ENCODE peak calls at places on chromosomes 13 and 19, in ten cellular contexts. C is stimulated activated CD8-positive, alpha-beta memory T cell treated with anti-CD3 and anti-CD28 coated beads, Interleukin-12 subunit alpha, Interleukin-12 subunit beta, amount 100 ng/mL, for 4 hours; F is activated CD8-positive, alpha-beta memory T cell treated with anti-CD3 and anti-CD28 coated beads for 1 hour; O is naive thymus-derived CD8-positive, alpha-beta T cell; Z is NCI-H2107; G is Caki2; H is T-cell; D is left colon; M is BJ; Q is CD8-positive, alpha-beta T cell. X is an unnamed sample.

GRCh38 chr13:76438050-76438449 is 448.2 kb downstream of the KCTD12 start:
- DNase-seq in F (no peak), O (no peak), M (no peak), H (no peak), Q (no peak), G (no peak), C (no peak), D (no peak), Z (no peak), X (no peak)

GRCh38 chr19:56333506-56333905 is 18.9 kb upstream of the ZSCAN5A start:
- DNase-seq in O (peak; percentile 20), D (peak; percentile 64), M (no peak), Z (peak; percentile 7), Q (no peak), F (no peak), G (peak; percentile 37), C (no peak), H (peak; percentile 12), X (peak; percentile 42)

GRCh38 chr13:58960909-58961308 is 1202.8 kb downstream of the DIAPH3 start:
- DNase-seq in D (no peak), M (no peak), Q (no peak), Z (no peak), G (no peak), C (no peak), H (no peak), O (no peak), F (no peak), X (no peak)

GRCh38 chr19:17491287-17491686 is 20.2 kb upstream of the PGLS start:
- DNase-seq in Q (no peak), C (no peak), F (no peak), Z (no peak), H (no peak), O (no peak), D (no peak), G (no peak), M (no peak), X (no peak)

GRCh38 chr19:18846862-18847515 is 15.2 kb downstream of the UPF1 start:
- DNase-seq in Z (no peak), H (peak; percentile 63), O (peak; percentile 68), D (peak; percentile 85), G (peak; percentile 54), F (peak; percentile 58), Q (peak; percentile 73), C (peak; percentile 33), M (no peak), X (peak; percentile 86)

GRCh38 chr19:28980236-28980868 is 232.6 kb downstream of the UQCRFS1 start:
- DNase-seq in F (no peak), C (no peak), Q (no peak), D (no peak), H (no peak), G (peak; percentile 61), O (no peak), M (no peak), Z (no peak), X (no peak)

GRCh38 chr19:43464089-43464775 is 1.2 kb downstream of the LYPD3 start:
- DNase-seq in G (no peak), C (no peak), H (no peak), F (peak; percentile 63), D (peak; percentile 87), Z (no peak), Q (no peak), M (no peak), O (no peak), X (peak; percentile 79)

GRCh38 chr13:87903568-87903967 is 232.4 kb downstream of the SLITRK5 start:
- DNase-seq in C (no peak), Z (no peak), Q (no peak), D (no peak), G (no peak), M (no peak), F (no peak), O (no peak), H (no peak), X (no peak)

GRCh38 chr13:29782798-29783197 is 67.6 kb downstream of the UBL3 start:
- DNase-seq in D (no peak), M (no peak), O (no peak), C (no peak), G (no peak), Q (no peak), H (no peak), Z (no peak), F (no peak), X (no peak)

GRCh38 chr13:100797921-100798320 is 123.3 kb upstream of the TMTC4 start:
- DNase-seq in G (no peak), Z (no peak), M (no peak), Q (no peak), D (no peak), H (no peak), O (no peak), C (no peak), F (no peak), X (no peak)

GRCh38 chr19:8397746-8398721 is 7.9 kb downstream of the RAB11B start:
- DNase-seq in G (peak; percentile 67), H (no peak), D (no peak), Z (no peak), F (no peak), Q (no peak), C (no peak), M (no peak), O (no peak), X (peak; percentile 58)

GRCh38 chr19:12669272-12670158 is 2.9 kb downstream of the WDR83 start:
- DNase-seq in Z (peak; percentile 64), O (peak; percentile 82), Q (peak; percentile 72), M (peak; percentile 24), D (peak; percentile 83), H (peak; percentile 59), G (peak; percentile 87), F (peak; percentile 60), C (peak; percentile 60), X (peak; percentile 79)

GRCh38 chr19:4606921-4607678 is 32.2 kb upstream of the TNFAIP8L1 start:
- DNase-seq in O (no peak), D (no peak), H (no peak), M (no peak), C (no peak), F (no peak), Q (no peak), G (no peak), Z (peak; percentile 81), X (peak; percentile 88)

GRCh38 chr13:30504081-30504480 is 38.3 kb upstream of the HMGB1 start:
- DNase-seq in C (no peak), D (no peak), Q (no peak), F (no peak), O (no peak), M (no peak), Z (no peak), H (no peak), G (no peak), X (no peak)

GRCh38 chr19:37218592-37218935 is 550 bp downstream of the ZNF383 start:
- DNase-seq in F (no peak), G (no peak), Q (no peak), D (no peak), H (no peak), C (no peak), M (no peak), O (no peak), Z (no peak), X (no peak)

GRCh38 chr13:62473944-62474237 is 1058.2 kb upstream of the PCDH20 start:
- DNase-seq in G (no peak), H (no peak), C (no peak), M (no peak), Q (no peak), F (no peak), D (no peak), O (no peak), Z (no peak), X (no peak)

GRCh38 chr19:38004505-38005223 is 97.7 kb downstream of the SIPA1L3 start:
- DNase-seq in G (peak; percentile 98), F (no peak), Q (no peak), O (no peak), H (no peak), C (no peak), D (peak; percentile 42), Z (peak; percentile 61), M (peak; percentile 95), X (peak; percentile 63)

GRCh38 chr19:7982651-7983099 is 22.8 kb downstream of the ELAVL1 start:
- DNase-seq in F (no peak), D (no peak), O (no peak), Q (no peak), C (no peak), H (no peak), Z (no peak), M (no peak), G (no peak), X (peak; percentile 48)

GRCh38 chr19:34825212-34825611 is 52.2 kb upstream of the ZNF599 start:
- DNase-seq in H (no peak), G (no peak), O (no peak), F (no peak), D (no peak), M (no peak), Q (no peak), Z (no peak), C (no peak), X (no peak)

GRCh38 chr13:35557475-35557874 is 81.0 kb upstream of the MAB21L1 start:
- DNase-seq in O (no peak), G (no peak), Z (no peak), H (no peak), D (no peak), C (no peak), F (no peak), Q (no peak), M (no peak), X (no peak)

GRCh38 chr19:15251010-15251748 is 18.9 kb upstream of the EPHX3 start:
- DNase-seq in G (no peak), H (no peak), F (no peak), M (peak; percentile 42), Q (no peak), Z (no peak), C (no peak), O (no peak), D (no peak), X (no peak)

GRCh38 chr13:107867701-107868661 is 347.4 kb downstream of the LIG4 start:
- DNase-seq in G (no peak), D (no peak), F (no peak), O (no peak), C (no peak), M (no peak), Z (peak; percentile 53), Q (no peak), H (no peak), X (peak; percentile 70)

GRCh38 chr13:39641645-39642044 is 13.8 kb upstream of the COG6 start:
- DNase-seq in H (no peak), M (no peak), Q (no peak), G (no peak), C (no peak), O (no peak), F (no peak), D (no peak), Z (no peak), X (no peak)

GRCh38 chr13:38483623-38484022 is 134.0 kb downstream of the UFM1 start:
- DNase-seq in M (no peak), O (no peak), G (no peak), F (no peak), Q (no peak), Z (no peak), H (no peak), D (no peak), C (no peak), X (no peak)

GRCh38 chr19:2089001-2089711 is 7.0 kb downstream of the MOB3A start:
- DNase-seq in Q (no peak), C (no peak), D (no peak), O (no peak), H (no peak), Z (no peak), F (no peak), M (no peak), G (peak; percentile 55), X (no peak)

GRCh38 chr19:49167857-49168409 is 10.3 kb downstream of the TRPM4 start:
- DNase-seq in G (no peak), H (no peak), D (no peak), Z (no peak), M (no peak), Q (no peak), C (no peak), F (no peak), O (no peak), X (peak; percentile 17)

GRCh38 chr19:38834590-38834989 is 3.0 kb upstream of the ECH1 start:
- DNase-seq in Q (no peak), D (no peak), O (no peak), M (no peak), C (no peak), G (no peak), F (no peak), Z (no peak), H (no peak), X (no peak)

GRCh38 chr19:13627531-13627930 is 121.3 kb upstream of the CACNA1A start:
- DNase-seq in Z (no peak), F (no peak), M (no peak), C (no peak), O (no peak), D (no peak), H (no peak), Q (no peak), G (no peak), X (no peak)

X was measured in nephron progenitor cell.